ENCODE peak calls at places on chromosomes 12 and 14, in ten cellular contexts. N is endothelial cell; D is A549; P is AG10803; O is SK-N-SH; L is SK-N-DZ; R is stimulated activated CD4-positive, alpha-beta T cell treated with anti-CD3 and anti-CD28 coated beads, Interleukin-15, amount 100 ng/mL, for 1 hour; M is aorta; A is T1000; E is fibroblast of lung. Q is an unnamed sample.

GRCh38 chr14:21734457-21735074 is 60.9 kb upstream of the OR4E1 start:
- DNase-seq in N (peak), D (peak), P (no peak), O (peak), L (peak), R (no peak), M (no peak), A (no peak), E (peak), Q (peak)

GRCh38 chr12:19573866-19574265 is 134.6 kb downstream of the AEBP2 start:
- DNase-seq in N (no peak), D (no peak), P (no peak), O (no peak), L (no peak), R (no peak), M (no peak), A (no peak), E (no peak), Q (no peak)

GRCh38 chr12:100987552-100988277 is 193.1 kb downstream of the ANO4 start:
- DNase-seq in N (peak), D (peak), P (peak), O (peak), L (peak), R (no peak), M (peak), A (peak), E (peak), Q (peak)

GRCh38 chr14:42149609-42150261 is 543.1 kb downstream of the LRFN5 start:
- DNase-seq in N (no peak), D (no peak), P (no peak), O (no peak), L (no peak), R (no peak), M (no peak), A (no peak), E (peak), Q (no peak)

GRCh38 chr14:59969319-59969718 is 49.4 kb downstream of the LRRC9 start:
- DNase-seq in N (no peak), D (no peak), P (no peak), O (no peak), L (no peak), R (no peak), M (no peak), A (no peak), E (peak), Q (peak)

GRCh38 chr12:76276499-76277151 is 71.6 kb downstream of the BBS10 start:
- DNase-seq in N (no peak), D (no peak), P (no peak), O (no peak), L (no peak), R (no peak), M (no peak), A (no peak), E (peak), Q (no peak)

GRCh38 chr12:75560167-75560566 is 48.8 kb upstream of the KRR1 start:
- DNase-seq in N (no peak), D (peak), P (peak), O (peak), L (no peak), R (no peak), M (no peak), A (no peak), E (peak), Q (peak)

GRCh38 chr12:40158592-40159111 is 52.8 kb upstream of the SLC2A13 start:
- DNase-seq in N (no peak), D (no peak), P (peak), O (no peak), L (no peak), R (no peak), M (no peak), A (no peak), E (no peak), Q (peak)

GRCh38 chr14:56002876-56003625 is 115.2 kb upstream of the PELI2 start:
- DNase-seq in N (no peak), D (no peak), P (no peak), O (no peak), L (peak), R (no peak), M (no peak), A (no peak), E (no peak), Q (no peak)

GRCh38 chr12:15856097-15856982 is 25.8 kb upstream of the STRAP start:
- DNase-seq in N (peak), D (peak), P (peak), O (no peak), L (peak), R (no peak), M (no peak), A (peak), E (peak), Q (peak)

GRCh38 chr14:71363961-71364360 is 456.7 kb downstream of the PCNX1 start:
- DNase-seq in N (no peak), D (no peak), P (peak), O (no peak), L (no peak), R (no peak), M (no peak), A (no peak), E (peak), Q (no peak)

GRCh38 chr12:124786065-124786964 is 77.3 kb downstream of the SCARB1 start:
- DNase-seq in N (peak), D (no peak), P (peak), O (peak), L (no peak), R (no peak), M (peak), A (no peak), E (peak), Q (peak)

GRCh38 chr12:118357327-118358007 is 15.2 kb downstream of the TAOK3 start:
- DNase-seq in N (no peak), D (peak), P (peak), O (peak), L (peak), R (no peak), M (no peak), A (no peak), E (peak), Q (peak)

GRCh38 chr12:122834229-122834920 is 882 bp upstream of the HIP1R start:
- DNase-seq in N (peak), D (peak), P (peak), O (peak), L (peak), R (no peak), M (peak), A (no peak), E (peak), Q (peak)

GRCh38 chr12:54128466-54128865 is 60.3 kb downstream of the SMUG1 start:
- DNase-seq in N (no peak), D (no peak), P (no peak), O (no peak), L (no peak), R (no peak), M (no peak), A (no peak), E (no peak), Q (no peak)

GRCh38 chr14:94922595-94923239 is 152.8 kb upstream of the GSC start:
- DNase-seq in N (no peak), D (no peak), P (no peak), O (no peak), L (no peak), R (no peak), M (no peak), A (no peak), E (no peak), Q (no peak)

GRCh38 chr12:21697829-21698630 is 40.4 kb upstream of the LDHB start:
- DNase-seq in N (no peak), D (no peak), P (peak), O (peak), L (peak), R (no peak), M (no peak), A (no peak), E (peak), Q (peak)

GRCh38 chr12:57268264-57268663 is 17.3 kb upstream of the STAC3 start:
- DNase-seq in N (no peak), D (no peak), P (no peak), O (no peak), L (no peak), R (no peak), M (no peak), A (no peak), E (no peak), Q (no peak)

GRCh38 chr12:85308374-85308773 is 28.4 kb downstream of the ALX1 start:
- DNase-seq in N (no peak), D (no peak), P (no peak), O (no peak), L (no peak), R (no peak), M (no peak), A (no peak), E (no peak), Q (no peak)

GRCh38 chr12:120361506-120362208 is 7.3 kb downstream of the MSI1 start:
- DNase-seq in N (peak), D (no peak), P (peak), O (peak), L (peak), R (no peak), M (peak), A (no peak), E (peak), Q (peak)

Q was measured in foreskin keratinocyte.